ENCODE peak calls at places on chromosome 1, in ten cellular contexts. R is gastrocnemius medialis; O is stomach; K is CD8-positive, alpha-beta T cell; F is thyroid gland; A is heart right ventricle; E is thoracic aorta; P is fibroblast of lung; H is PC-3; S is pancreas. L is an unnamed sample.

GRCh38 chr1:21342961-21343838 is 52.9 kb upstream of the ECE1 start:
- DNase-seq in F (no peak), P (no peak), O (no peak), H (no peak), E (no peak), K (peak; percentile 37), A (no peak), S (no peak), R (no peak), L (no peak)

GRCh38 chr1:29786791-29787732 is 550.7 kb downstream of the PTPRU start:
- DNase-seq in S (no peak), F (no peak), K (no peak), P (no peak), O (no peak), A (no peak), E (no peak), H (no peak), R (no peak), L (no peak)

GRCh38 chr1:230208619-230209261 is 141.7 kb downstream of the GALNT2 start:
- DNase-seq in P (no peak), A (no peak), S (no peak), O (no peak), H (no peak), K (peak; percentile 30), F (no peak), E (no peak), R (peak; percentile 67), L (no peak)

GRCh38 chr1:50103615-50104081 is 5.1 kb upstream of the ELAVL4 start:
- DNase-seq in P (no peak), H (no peak), A (no peak), K (no peak), F (no peak), S (no peak), O (no peak), R (no peak), E (no peak), L (no peak)

GRCh38 chr1:12772520-12772919 is 1.0 kb upstream of the PRAMEF12 start:
- DNase-seq in A (no peak), E (no peak), H (no peak), P (no peak), K (no peak), F (no peak), O (no peak), R (no peak), S (no peak), L (no peak)

GRCh38 chr1:238652346-238652968 is 733.9 kb upstream of the CHRM3 start:
- DNase-seq in E (no peak), S (no peak), K (no peak), P (peak; percentile 95), O (no peak), F (no peak), H (peak; percentile 62), R (no peak), A (no peak), L (no peak)

GRCh38 chr1:58251415-58252073 is 295.0 kb downstream of the OMA1 start:
- DNase-seq in A (no peak), P (no peak), R (no peak), K (no peak), S (no peak), H (peak; percentile 7), O (no peak), F (no peak), E (no peak), L (no peak)

GRCh38 chr1:156926175-156926574 is 5.7 kb downstream of the LRRC71 start:
- DNase-seq in E (no peak), A (peak; percentile 64), O (peak; percentile 74), P (peak; percentile 81), F (peak; percentile 94), R (no peak), K (peak; percentile 21), H (peak; percentile 98), S (no peak), L (no peak)

GRCh38 chr1:935751-936231 is 12.1 kb downstream of the SAMD11 start:
- DNase-seq in R (no peak), P (no peak), A (no peak), E (no peak), K (no peak), S (peak; percentile 76), F (peak; percentile 33), H (no peak), O (no peak), L (no peak)

GRCh38 chr1:29120955-29121485 is 2.7 kb downstream of the TMEM200B start:
- DNase-seq in E (no peak), S (peak; percentile 67), H (no peak), O (peak; percentile 43), R (no peak), P (peak; percentile 38), F (peak; percentile 31), A (peak; percentile 42), K (peak; percentile 66), L (peak; percentile 67)

GRCh38 chr1:180652791-180653190 is 21.0 kb downstream of the XPR1 start:
- DNase-seq in F (no peak), E (no peak), H (no peak), A (no peak), K (no peak), R (no peak), P (peak; percentile 50), O (no peak), S (no peak), L (no peak)

GRCh38 chr1:161198206-161198876 is 513 bp downstream of the ADAMTS4 start:
- DNase-seq in H (peak; percentile 44), K (no peak), E (no peak), A (peak; percentile 62), R (no peak), P (no peak), F (no peak), O (no peak), S (no peak), L (peak; percentile 50)
- TF ChIP-seq CTCF in H (no peak), K (no peak), E (no peak), A (no peak), R (no peak), P (peak; percentile 11), F (no peak), O (no peak), S (no peak), L (no peak)

DNA sequence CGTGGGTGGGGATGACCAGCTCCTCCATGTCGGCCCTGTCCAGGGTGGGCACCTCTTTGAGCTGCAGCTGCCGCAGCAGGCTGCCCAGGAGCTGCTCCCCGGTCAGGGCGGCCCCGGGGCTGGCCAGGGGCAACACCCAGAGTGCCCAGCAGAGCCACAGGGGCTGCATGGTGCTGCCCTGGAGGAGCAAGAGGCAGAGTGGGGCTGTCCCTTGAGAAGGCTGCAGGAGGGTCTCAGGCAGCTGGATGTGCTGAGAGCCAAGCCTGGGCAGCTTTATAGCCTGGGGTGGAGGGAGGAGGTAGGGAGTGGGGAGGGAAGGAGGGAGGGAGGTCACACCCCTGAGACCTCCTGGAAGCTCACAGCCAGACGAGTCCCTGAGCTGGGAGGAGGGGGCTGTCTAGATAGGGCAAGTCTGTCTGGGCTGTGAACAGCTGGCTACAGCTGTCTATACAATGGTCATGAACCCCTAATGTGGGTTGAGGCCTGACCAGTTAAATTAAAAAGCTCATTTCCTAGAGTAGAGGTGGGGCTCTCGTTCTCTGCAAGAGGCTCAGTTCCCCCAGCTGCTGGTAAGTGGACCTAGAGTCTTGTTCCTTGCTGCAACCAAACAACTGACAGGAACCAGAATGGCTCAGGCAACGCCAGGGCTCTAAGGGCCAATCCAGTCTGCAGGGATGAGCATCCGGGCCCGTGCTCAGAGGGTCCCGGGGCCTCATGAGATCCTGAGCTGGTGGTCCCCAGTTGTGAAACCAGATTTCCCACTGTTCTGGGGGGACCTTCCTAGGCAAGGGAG is at the start of gene LEFTY1:
- DNase-seq in H (no peak), A (no peak), K (no peak), E (no peak), F (no peak), R (no peak), S (no peak), O (no peak), P (no peak), L (no peak)
- H3K27me3 ChIP-seq in H (no peaks in the 10 kb centered on the region), A (no peaks in the 10 kb centered on the region), K (no peaks in the 10 kb centered on the region), E (no peaks in the 10 kb centered on the region), F (no peaks in the 10 kb centered on the region), R (no peaks in the 10 kb centered on the region), S (no peaks in the 10 kb centered on the region), O (no peaks in the 10 kb centered on the region), P (no peaks in the 10 kb centered on the region), L (no peaks in the 10 kb centered on the region)

GRCh38 chr1:175824079-175824478 is 80.7 kb upstream of the TNR start:
- DNase-seq in A (peak; percentile 16), K (no peak), E (no peak), O (no peak), P (no peak), F (no peak), H (peak; percentile 4), S (peak; percentile 82), R (no peak), L (no peak)

GRCh38 chr1:175830500-175830899 is 87.1 kb upstream of the TNR start:
- DNase-seq in E (no peak), K (no peak), S (no peak), R (no peak), P (no peak), A (no peak), F (no peak), H (no peak), O (no peak), L (no peak)

GRCh38 chr1:175823401-175823800 is 80.0 kb upstream of the TNR start:
- DNase-seq in F (no peak), K (no peak), P (no peak), S (no peak), A (no peak), O (no peak), E (no peak), R (no peak), H (no peak), L (no peak)

GRCh38 chr1:175829845-175830244 is 86.5 kb upstream of the TNR start:
- DNase-seq in H (no peak), E (no peak), A (no peak), R (no peak), P (no peak), S (no peak), K (no peak), O (no peak), F (no peak), L (no peak)

DNA sequence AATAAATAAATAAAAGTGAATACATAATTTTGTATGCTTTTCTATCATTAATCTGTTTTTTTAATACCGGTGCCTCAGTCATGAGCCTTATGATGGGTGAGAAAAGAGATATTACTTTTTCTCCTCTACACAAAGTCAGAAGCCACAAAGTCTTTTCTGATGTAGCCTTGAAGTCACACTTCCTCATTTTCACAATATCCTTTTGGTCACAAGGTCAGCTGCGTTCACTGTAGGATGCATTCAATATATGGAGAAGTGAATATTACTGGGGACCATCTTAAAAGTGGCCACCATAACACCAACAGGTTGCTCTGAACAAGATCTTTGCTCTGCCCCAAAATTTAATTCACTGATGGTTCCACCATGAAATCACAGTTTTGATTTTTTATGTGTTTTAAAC is 83.3 kb upstream of the TNR start:
- DNase-seq in P (no peak), O (no peak), R (no peak), A (no peak), E (no peak), K (no peak), F (no peak), H (no peak), S (no peak), L (no peak)
- H3K27ac ChIP-seq in P (no peak overlapping the region), O (no peak overlapping the region), R (no peak overlapping the region), A (no peak overlapping the region), E (no peak overlapping the region), K (no peak overlapping the region), F (no peak overlapping the region), H (no peak overlapping the region), S (no peak overlapping the region), L (no peak overlapping the region)

GRCh38 chr1:103525607-103526507 is at the start of gene RNPC3:
- DNase-seq in P (peak; percentile 82), E (peak; percentile 59), R (peak; percentile 77), A (peak; percentile 90), S (peak; percentile 98), K (peak; percentile 89), H (peak; percentile 88), O (peak; percentile 91), F (peak; percentile 82), L (peak; percentile 84)
- TF ChIP-seq CTCF in P (no peak), E (no peak), R (no peak), A (no peak), S (no peak), K (no peak), H (no peak), O (no peak), F (no peak), L (no peak)